ENCODE peak calls at places on chromosomes 4 and X, in eight cellular contexts. D is H9, M is ovary, U is heart left ventricle, H is ascending aorta, N is MM.1S, Q is right lobe of liver, F is breast epithelium. W is an unnamed sample. For H3K4me1, the result is how much of the 10 kb centered on the place peaks cover.

GRCh38 chr4:183171484-183172267 is 72.6 kb downstream of the WWC2 start:
- DNase-seq in D (no peak), M (no peak), U (no peak), H (no peak), N (no peak), Q (no peak), F (no peak), W (no peak)

GRCh38 chr4:109872950-109873656 is 25.2 kb downstream of the LRIT3 start:
- DNase-seq in D (no peak), M (no peak), U (no peak), H (no peak), N (no peak), Q (no peak), F (no peak), W (no peak)

GRCh38 chr4:188396037-188396436 is 256.8 kb downstream of the TRIML1 start:
- DNase-seq in D (no peak), M (no peak), U (no peak), H (no peak), N (no peak), Q (no peak), F (no peak), W (no peak)

GRCh38 chr4:38623260-38623659 is 40.7 kb upstream of the KLF3 start:
- DNase-seq in D (no peak), M (no peak), U (no peak), H (no peak), N (no peak), Q (no peak), F (no peak), W (no peak)

GRCh38 chrX:118346258-118347094 is 570 bp downstream of the WDR44 start:
- DNase-seq in D (no peak), M (no peak), U (peak), H (no peak), N (peak), Q (peak), F (peak), W (peak)

GRCh38 chr4:163331629-163332360 is 601 bp downstream of the NPY1R start:
- DNase-seq in D (peak), M (peak), U (no peak), H (no peak), N (no peak), Q (peak), F (no peak), W (no peak)

GRCh38 chrX:154411981-154412340 is 622 bp downstream of the TAFAZZIN start:
- DNase-seq in D (peak), M (peak), U (peak), H (no peak), N (peak), Q (peak), F (peak), W (peak)

GRCh38 chr4:110296892-110297291 is 98.5 kb upstream of the ELOVL6 start:
- DNase-seq in D (no peak), M (no peak), U (no peak), H (no peak), N (no peak), Q (no peak), F (no peak), W (no peak)

GRCh38 chr4:75672461-75673026 is 667 bp downstream of the G3BP2 start:
- DNase-seq in D (peak), M (peak), U (peak), H (peak), N (peak), Q (peak), F (peak), W (peak)

GRCh38 chrX:112967903-112968302 is 127.3 kb upstream of the AMOT start:
- DNase-seq in D (no peak), M (no peak), U (no peak), H (no peak), N (no peak), Q (no peak), F (no peak), W (no peak)

GRCh38 chrX:45697591-45697990 is 496.9 kb upstream of the DIPK2B start:
- DNase-seq in D (no peak), M (no peak), U (no peak), H (no peak), N (no peak), Q (no peak), F (no peak), W (no peak)

GRCh38 chr4:96295143-96295763 is 455.4 kb downstream of the PDHA2 start:
- DNase-seq in D (no peak), M (no peak), U (no peak), H (no peak), N (no peak), Q (no peak), F (no peak), W (no peak)

GRCh38 chr4:4855293-4856070 is 4.0 kb upstream of the MSX1 start:
- DNase-seq in D (no peak), M (no peak), U (no peak), H (no peak), N (no peak), Q (no peak), F (no peak), W (no peak)

GRCh38 chr4:147581601-147582350 is 35.4 kb upstream of the TMEM184C start:
- DNase-seq in D (no peak), M (no peak), U (no peak), H (no peak), N (no peak), Q (no peak), F (no peak), W (no peak)

GRCh38 chrX:20388594-20388993 is 121.9 kb upstream of the RPS6KA3 start:
- DNase-seq in D (no peak), M (no peak), U (no peak), H (no peak), N (no peak), Q (no peak), F (no peak), W (no peak)

DNA sequence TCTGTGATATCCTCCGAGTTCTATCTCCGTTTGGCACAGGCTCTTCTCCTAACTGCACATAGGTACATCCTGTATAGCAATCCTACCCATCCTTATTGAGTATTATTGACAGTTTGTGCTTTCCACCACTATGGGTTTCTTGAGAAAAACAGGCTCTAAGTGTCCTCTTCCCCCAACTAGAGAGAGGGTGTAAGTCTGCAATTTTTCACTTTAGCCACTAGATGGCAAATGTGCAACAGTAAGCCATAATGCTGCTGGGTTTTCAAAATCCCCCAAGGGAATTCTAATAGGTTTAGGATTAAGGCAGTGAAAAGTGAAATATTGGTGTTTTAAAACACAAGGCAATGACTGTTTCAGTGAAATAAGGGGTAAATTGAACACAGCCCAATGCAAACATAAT is 239.1 kb upstream of the HTR2C start:
- DNase-seq in D (no peak), M (no peak), U (no peak), H (no peak), N (peak), Q (no peak), F (no peak), W (no peak)
- TF ChIP-seq CTCF in D (peak), M (no peak), U (no peak), H (peak), N (peak), Q (peak), F (peak), W (peak)

GRCh38 chr4:158816953-158817352 is 48.1 kb downstream of the FNIP2 start:
- DNase-seq in D (no peak), M (no peak), U (no peak), H (no peak), N (no peak), Q (no peak), F (no peak), W (no peak)
- H3K4me1 ChIP-seq in D (under half), M (under half), U (half or more), H (under half), N (under half), Q (half or more), F (under half), W (under half)

DNA sequence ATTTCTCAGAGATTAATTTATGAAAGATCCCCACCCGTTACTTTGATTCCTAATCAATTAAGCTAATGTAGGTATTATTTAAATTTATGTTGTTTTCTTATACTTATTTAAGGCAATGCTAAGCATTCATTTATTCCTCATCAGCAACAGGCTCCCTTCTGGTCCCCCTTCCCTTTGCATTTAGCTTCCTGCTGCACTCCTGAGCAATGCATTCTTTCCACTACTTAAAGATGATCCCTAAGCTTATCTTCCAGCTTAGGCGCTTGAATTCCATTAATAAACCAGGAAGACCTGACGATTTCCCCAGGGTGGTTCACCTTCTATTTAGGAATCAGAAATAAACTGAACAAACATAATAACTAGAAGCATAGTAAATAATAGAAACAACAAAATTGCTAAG is 1003.1 kb downstream of the FSTL5 start:
- DNase-seq in D (no peak), M (no peak), U (no peak), H (no peak), N (no peak), Q (no peak), F (no peak), W (no peak)
- H3K27ac ChIP-seq in D (no peak), M (no peak), U (no peak), H (no peak), N (no peak), Q (no peak), F (no peak), W (no peak)

DNA sequence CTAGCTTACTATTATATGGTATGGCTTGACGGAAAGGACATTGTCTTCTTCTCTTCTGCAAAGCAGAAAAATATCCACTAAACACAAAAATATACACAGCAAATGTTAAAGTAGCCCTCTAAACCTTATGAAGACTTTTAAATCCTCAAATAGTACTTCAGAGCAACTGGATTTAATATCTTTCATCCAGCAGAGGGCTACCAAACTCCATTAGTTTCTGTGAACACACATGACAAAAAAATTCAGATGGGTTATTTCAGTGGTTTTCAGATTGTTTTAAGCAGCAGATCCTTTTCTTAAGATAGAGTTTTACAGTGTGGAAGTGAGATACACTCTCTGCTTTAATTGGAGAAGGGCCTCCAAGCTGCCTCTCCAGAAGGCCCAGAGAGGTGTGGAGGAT is 56.6 kb downstream of the ANK2 start:
- DNase-seq in D (no peak), M (no peak), U (no peak), H (no peak), N (no peak), Q (no peak), F (no peak), W (no peak)
- TF ChIP-seq CTCF in D (peak), M (peak), U (peak), H (peak), N (peak), Q (peak), F (peak), W (peak)

DNA sequence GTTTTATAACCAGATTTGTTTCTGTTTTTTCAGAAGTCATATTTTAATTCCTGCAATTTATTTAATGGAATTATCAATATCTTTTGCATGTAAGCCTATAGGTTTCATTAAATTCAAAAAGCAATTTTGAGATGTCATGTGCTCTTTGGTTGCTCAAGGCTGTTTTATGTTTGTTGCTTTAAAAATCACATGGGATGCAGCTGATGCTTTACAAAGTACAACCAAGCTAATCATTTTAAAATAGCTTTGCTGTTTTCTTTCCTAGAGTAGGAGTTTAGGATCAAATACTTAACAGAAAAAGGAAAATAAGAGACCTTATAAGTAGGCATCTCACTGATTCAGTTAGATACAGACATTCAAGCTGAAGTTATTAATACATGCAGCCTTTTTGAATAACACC is 11.3 kb downstream of the CPEB2 start:
- DNase-seq in D (no peak), M (no peak), U (no peak), H (no peak), N (no peak), Q (no peak), F (no peak), W (no peak)
- H3K4me1 ChIP-seq in D (under half), M (under half), U (under half), H (under half), N (under half), Q (under half), F (under half), W (under half)

DNA sequence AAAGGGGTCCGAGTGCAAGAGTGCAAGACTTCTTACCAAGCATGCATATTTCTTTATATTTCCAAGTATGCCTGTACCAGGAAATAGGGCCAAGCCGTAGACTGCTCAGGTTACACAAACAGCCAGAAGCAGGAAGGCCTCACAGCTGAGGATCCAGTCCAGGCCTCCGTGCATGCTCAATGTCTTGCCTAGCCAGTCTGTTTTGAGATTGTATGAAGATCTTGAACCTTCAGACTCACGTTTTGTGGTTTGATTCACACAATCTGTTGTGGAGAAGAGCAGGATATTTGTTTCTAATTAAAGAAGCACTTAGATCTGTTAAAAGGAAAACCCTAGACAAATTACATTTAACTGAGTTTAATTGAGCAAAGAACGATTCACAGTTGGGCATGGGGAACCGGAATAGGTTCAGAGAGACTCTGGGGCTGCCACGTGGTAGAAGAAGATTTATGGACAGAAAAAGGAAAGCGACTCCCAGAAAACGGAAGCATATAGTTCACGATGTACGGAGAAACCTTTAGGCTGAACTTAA is 1.2 kb downstream of the MGST2 start:
- DNase-seq in D (no peak), M (no peak), U (no peak), H (no peak), N (no peak), Q (no peak), F (peak), W (peak)
- H3K27ac ChIP-seq in D (no peak), M (no peak), U (peak), H (peak), N (no peak), Q (peak), F (peak), W (peak)

GRCh38 chrX:48490661-48491060 is 14.7 kb downstream of the FTSJ1 start:
- DNase-seq in D (no peak), M (no peak), U (no peak), H (no peak), N (no peak), Q (peak), F (no peak), W (no peak)

GRCh38 chrX:48493890-48494364 is 14.9 kb upstream of the PORCN start:
- DNase-seq in D (peak), M (no peak), U (no peak), H (no peak), N (peak), Q (peak), F (no peak), W (no peak)

GRCh38 chrX:48489892-48490291 is 13.9 kb downstream of the FTSJ1 start:
- DNase-seq in D (no peak), M (no peak), U (no peak), H (no peak), N (no peak), Q (no peak), F (no peak), W (no peak)

GRCh38 chrX:48492293-48492910 is 16.4 kb upstream of the PORCN start:
- DNase-seq in D (no peak), M (no peak), U (no peak), H (no peak), N (no peak), Q (peak), F (no peak), W (no peak)

DNA sequence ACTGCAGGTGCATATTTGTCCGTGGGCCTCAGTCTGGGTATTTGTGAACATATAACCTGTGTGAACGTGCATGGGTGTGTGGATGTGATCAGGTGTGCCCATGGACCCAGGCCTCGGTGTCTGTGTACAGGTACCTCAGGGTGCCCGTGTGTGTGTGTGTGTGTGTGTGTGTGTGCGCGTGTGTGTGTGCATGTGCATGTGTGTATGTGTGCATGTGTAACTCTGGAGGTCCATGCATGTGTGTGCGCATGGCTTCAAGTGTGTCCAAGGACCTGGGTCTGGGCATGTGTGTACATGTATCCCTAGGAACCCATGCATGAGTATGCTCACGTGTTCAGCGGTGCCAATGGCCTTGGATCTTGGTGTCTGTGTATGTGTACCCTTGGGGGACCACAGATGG is 15.8 kb downstream of the FTSJ1 start:
- DNase-seq in D (no peak), M (no peak), U (no peak), H (no peak), N (no peak), Q (peak), F (no peak), W (no peak)
- TF ChIP-seq CTCF in D (no peak), M (no peak), U (no peak), H (no peak), N (no peak), Q (no peak), F (no peak), W (no peak)

GRCh38 chr4:7941111-7942018 is 1.7 kb upstream of the AFAP1 start:
- DNase-seq in D (peak), M (no peak), U (no peak), H (no peak), N (no peak), Q (no peak), F (no peak), W (no peak)
- H3K4me1 ChIP-seq in D (under half), M (under half), U (under half), H (under half), N (under half), Q (under half), F (under half), W (under half)

DNA sequence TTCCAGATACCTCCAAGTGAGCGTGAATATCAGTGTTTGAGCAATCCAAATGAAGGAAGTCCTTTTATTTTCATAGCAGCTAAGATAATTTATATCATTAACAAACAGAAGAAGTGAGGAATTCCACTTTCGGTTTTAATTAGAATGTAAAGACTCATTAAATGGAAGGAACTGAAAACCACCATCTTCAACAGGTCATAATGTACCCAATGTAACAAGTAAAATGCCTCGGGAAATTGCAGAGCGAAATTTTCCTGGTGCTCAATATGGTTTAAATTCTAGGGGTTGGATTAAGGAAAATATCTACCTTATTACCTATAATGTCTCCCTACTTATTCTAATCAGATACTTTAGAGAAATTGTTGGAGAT is 33.9 kb upstream of the SLC9A7 start:
- DNase-seq in D (no peak), M (no peak), U (no peak), H (no peak), N (no peak), Q (no peak), F (no peak), W (no peak)
- H3K27ac ChIP-seq in D (no peak), M (no peak), U (no peak), H (no peak), N (no peak), Q (peak), F (peak), W (no peak)

DNA sequence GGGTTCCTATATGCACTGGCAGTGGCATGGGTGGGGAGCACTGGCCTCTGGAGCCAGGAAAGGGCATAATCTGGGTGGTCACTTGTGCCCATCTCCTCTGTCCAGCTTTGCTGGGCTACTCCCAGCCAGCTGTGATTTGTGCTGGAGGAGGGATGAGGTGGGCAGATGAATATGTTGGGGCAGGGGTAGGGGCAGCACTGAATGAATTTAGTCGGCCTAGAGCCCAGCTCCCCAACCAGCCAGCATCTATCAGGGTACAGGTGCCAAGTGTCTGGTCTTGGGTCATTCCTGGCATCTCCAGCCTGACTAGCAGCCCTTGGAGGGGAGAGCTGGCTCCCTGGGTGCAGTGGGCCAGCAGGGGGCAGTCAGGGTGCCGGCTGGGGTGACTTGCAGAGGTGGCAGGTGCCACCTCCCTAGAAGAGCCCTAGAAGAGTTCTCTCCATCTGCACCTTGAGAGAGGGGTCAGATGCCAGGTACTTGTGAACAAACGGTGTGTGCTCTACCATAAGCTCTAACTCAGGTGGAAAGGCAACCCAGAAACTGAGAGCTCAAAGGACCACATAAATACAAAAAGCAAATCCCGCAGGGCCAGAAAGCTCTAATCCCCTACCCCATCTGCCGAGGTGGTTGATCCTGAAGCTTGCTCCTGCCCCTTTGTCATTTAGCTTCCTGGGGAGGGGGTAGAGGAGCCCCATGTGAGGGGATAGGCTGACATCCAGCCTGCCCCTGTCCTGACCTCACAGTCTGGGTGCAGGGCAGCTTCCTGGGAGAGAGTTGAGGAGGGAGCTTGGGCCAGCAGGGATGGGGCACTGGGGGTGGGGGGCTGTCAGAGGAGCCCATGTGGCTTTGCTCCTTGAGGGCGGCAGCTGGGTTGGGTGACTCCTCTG is 2.2 kb downstream of the SORCS2 start:
- DNase-seq in D (peak), M (no peak), U (no peak), H (no peak), N (no peak), Q (no peak), F (no peak), W (peak)
- TF ChIP-seq CTCF in D (peak), M (no peak), U (peak), H (no peak), N (peak), Q (peak), F (no peak), W (no peak)

W was measured in tibial artery.